ENCODE peak calls at places on chromosomes 5 and 9, in four cellular contexts. One of them, this sample, is unnamed.
A peak's percentile ranks its signal among the peaks of the same experiment; 100 is the strongest.

GRCh38 chr9:91071185-91071990 is 269.8 kb downstream of the SYK start:
- DNase-seq in NCI-H1436: no peak
- DNase-seq in stimulated activated CD8-positive, alpha-beta memory T cell treated with anti-CD3 and anti-CD28 coated beads, Interleukin-15, amount 100 ng/mL, for 24 hours: no peak
- DNase-seq in cardiac fibroblast: peak; percentile 74
- DNase-seq in this sample: no peak

GRCh38 chr5:113140837-113141661 is 164.5 kb downstream of the DCP2 start:
- DNase-seq in NCI-H1436: no peak
- DNase-seq in stimulated activated CD8-positive, alpha-beta memory T cell treated with anti-CD3 and anti-CD28 coated beads, Interleukin-15, amount 100 ng/mL, for 24 hours: no peak
- DNase-seq in cardiac fibroblast: peak; percentile 78
- DNase-seq in this sample: no peak

GRCh38 chr5:39102684-39103155 is 28.5 kb upstream of the RICTOR start:
- DNase-seq in NCI-H1436: no peak
- DNase-seq in stimulated activated CD8-positive, alpha-beta memory T cell treated with anti-CD3 and anti-CD28 coated beads, Interleukin-15, amount 100 ng/mL, for 24 hours: no peak
- DNase-seq in cardiac fibroblast: peak; percentile 42
- DNase-seq in this sample: no peak

GRCh38 chr9:4344946-4345345 is 45.1 kb upstream of the GLIS3 start:
- DNase-seq in NCI-H1436: no peak
- DNase-seq in stimulated activated CD8-positive, alpha-beta memory T cell treated with anti-CD3 and anti-CD28 coated beads, Interleukin-15, amount 100 ng/mL, for 24 hours: no peak
- DNase-seq in cardiac fibroblast: no peak
- DNase-seq in this sample: no peak

GRCh38 chr5:109703165-109703564 is 13.4 kb downstream of the MAN2A1 start:
- DNase-seq in NCI-H1436: no peak
- DNase-seq in stimulated activated CD8-positive, alpha-beta memory T cell treated with anti-CD3 and anti-CD28 coated beads, Interleukin-15, amount 100 ng/mL, for 24 hours: no peak
- DNase-seq in cardiac fibroblast: no peak
- DNase-seq in this sample: no peak

GRCh38 chr9:112703304-112703703 is 14.6 kb downstream of the INIP start:
- DNase-seq in NCI-H1436: no peak
- DNase-seq in stimulated activated CD8-positive, alpha-beta memory T cell treated with anti-CD3 and anti-CD28 coated beads, Interleukin-15, amount 100 ng/mL, for 24 hours: no peak
- DNase-seq in cardiac fibroblast: no peak
- DNase-seq in this sample: no peak

GRCh38 chr5:103785569-103785968 is 223.0 kb upstream of the NUDT12 start:
- DNase-seq in NCI-H1436: no peak
- DNase-seq in stimulated activated CD8-positive, alpha-beta memory T cell treated with anti-CD3 and anti-CD28 coated beads, Interleukin-15, amount 100 ng/mL, for 24 hours: no peak
- DNase-seq in cardiac fibroblast: no peak
- DNase-seq in this sample: no peak

GRCh38 chr9:135641745-135642144 is 2.4 kb upstream of the GLT6D1 start:
- DNase-seq in NCI-H1436: no peak
- DNase-seq in stimulated activated CD8-positive, alpha-beta memory T cell treated with anti-CD3 and anti-CD28 coated beads, Interleukin-15, amount 100 ng/mL, for 24 hours: no peak
- DNase-seq in cardiac fibroblast: peak; percentile 19
- DNase-seq in this sample: no peak

GRCh38 chr9:90459321-90459720 is 183.3 kb downstream of the DIRAS2 start:
- DNase-seq in NCI-H1436: no peak
- DNase-seq in stimulated activated CD8-positive, alpha-beta memory T cell treated with anti-CD3 and anti-CD28 coated beads, Interleukin-15, amount 100 ng/mL, for 24 hours: no peak
- DNase-seq in cardiac fibroblast: no peak
- DNase-seq in this sample: no peak

GRCh38 chr5:174505621-174506020 is 218.8 kb upstream of the MSX2 start:
- DNase-seq in NCI-H1436: no peak
- DNase-seq in stimulated activated CD8-positive, alpha-beta memory T cell treated with anti-CD3 and anti-CD28 coated beads, Interleukin-15, amount 100 ng/mL, for 24 hours: no peak
- DNase-seq in cardiac fibroblast: peak; percentile 40
- DNase-seq in this sample: no peak

GRCh38 chr9:72648324-72648723 is 126.9 kb downstream of the TMC1 start:
- DNase-seq in NCI-H1436: no peak
- DNase-seq in stimulated activated CD8-positive, alpha-beta memory T cell treated with anti-CD3 and anti-CD28 coated beads, Interleukin-15, amount 100 ng/mL, for 24 hours: no peak
- DNase-seq in cardiac fibroblast: no peak
- DNase-seq in this sample: no peak

GRCh38 chr9:38017149-38017884 is 51.7 kb downstream of the SHB start:
- DNase-seq in NCI-H1436: no peak
- DNase-seq in stimulated activated CD8-positive, alpha-beta memory T cell treated with anti-CD3 and anti-CD28 coated beads, Interleukin-15, amount 100 ng/mL, for 24 hours: no peak
- DNase-seq in cardiac fibroblast: peak; percentile 48
- DNase-seq in this sample: no peak

GRCh38 chr5:6373081-6373846 is 5.1 kb downstream of the MED10 start:
- DNase-seq in NCI-H1436: no peak
- DNase-seq in stimulated activated CD8-positive, alpha-beta memory T cell treated with anti-CD3 and anti-CD28 coated beads, Interleukin-15, amount 100 ng/mL, for 24 hours: no peak
- DNase-seq in cardiac fibroblast: no peak
- DNase-seq in this sample: no peak

GRCh38 chr9:112502177-112502946 is 15.7 kb downstream of the KIAA1958 start:
- DNase-seq in NCI-H1436: no peak
- DNase-seq in stimulated activated CD8-positive, alpha-beta memory T cell treated with anti-CD3 and anti-CD28 coated beads, Interleukin-15, amount 100 ng/mL, for 24 hours: no peak
- DNase-seq in cardiac fibroblast: no peak
- DNase-seq in this sample: no peak

GRCh38 chr9:131587906-131588305 is 42.6 kb downstream of the PRRT1B start:
- DNase-seq in NCI-H1436: no peak
- DNase-seq in stimulated activated CD8-positive, alpha-beta memory T cell treated with anti-CD3 and anti-CD28 coated beads, Interleukin-15, amount 100 ng/mL, for 24 hours: no peak
- DNase-seq in cardiac fibroblast: no peak
- DNase-seq in this sample: no peak

GRCh38 chr9:38371495-38371894 is 21.0 kb upstream of the ALDH1B1 start:
- DNase-seq in NCI-H1436: peak; percentile 72
- DNase-seq in stimulated activated CD8-positive, alpha-beta memory T cell treated with anti-CD3 and anti-CD28 coated beads, Interleukin-15, amount 100 ng/mL, for 24 hours: no peak
- DNase-seq in cardiac fibroblast: peak; percentile 19
- DNase-seq in this sample: peak; percentile 55

GRCh38 chr5:142720561-142721275 is 34.8 kb upstream of the FGF1 start:
- DNase-seq in NCI-H1436: peak; percentile 29
- DNase-seq in stimulated activated CD8-positive, alpha-beta memory T cell treated with anti-CD3 and anti-CD28 coated beads, Interleukin-15, amount 100 ng/mL, for 24 hours: no peak
- DNase-seq in cardiac fibroblast: no peak
- DNase-seq in this sample: no peak

GRCh38 chr9:113573303-113573958 is 109.9 kb downstream of the RGS3 start:
- DNase-seq in NCI-H1436: no peak
- DNase-seq in stimulated activated CD8-positive, alpha-beta memory T cell treated with anti-CD3 and anti-CD28 coated beads, Interleukin-15, amount 100 ng/mL, for 24 hours: no peak
- DNase-seq in cardiac fibroblast: no peak
- DNase-seq in this sample: no peak

GRCh38 chr5:116370886-116371285 is 203.7 kb downstream of the SEMA6A start:
- DNase-seq in NCI-H1436: no peak
- DNase-seq in stimulated activated CD8-positive, alpha-beta memory T cell treated with anti-CD3 and anti-CD28 coated beads, Interleukin-15, amount 100 ng/mL, for 24 hours: no peak
- DNase-seq in cardiac fibroblast: peak; percentile 58
- DNase-seq in this sample: no peak

GRCh38 chr5:38497946-38498345 is 58.5 kb downstream of the LIFR start:
- DNase-seq in NCI-H1436: no peak
- DNase-seq in stimulated activated CD8-positive, alpha-beta memory T cell treated with anti-CD3 and anti-CD28 coated beads, Interleukin-15, amount 100 ng/mL, for 24 hours: no peak
- DNase-seq in cardiac fibroblast: peak; percentile 51
- DNase-seq in this sample: no peak

GRCh38 chr5:114184006-114184405 is 177.9 kb upstream of the KCNN2 start:
- DNase-seq in NCI-H1436: no peak
- DNase-seq in stimulated activated CD8-positive, alpha-beta memory T cell treated with anti-CD3 and anti-CD28 coated beads, Interleukin-15, amount 100 ng/mL, for 24 hours: no peak
- DNase-seq in cardiac fibroblast: peak; percentile 31
- DNase-seq in this sample: no peak